ENCODE peak calls at places on chromosomes 13 and 19, in eight cellular contexts. D is effector CD4-positive, alpha-beta T cell; A is CD8-positive, alpha-beta T cell; S is stimulated activated CD4-positive, alpha-beta T cell treated with anti-CD3 and anti-CD28 coated beads, Interleukin-15, amount 100 ng/mL, for 1 hour; T is BJ; O is WERI-Rb-1; J is hepatocyte; V is T follicular helper cell. M is an unnamed sample.

GRCh38 chr19:3360494-3361383 is 5.6 kb upstream of the NFIC start:
- DNase-seq in D (peak), J (no peak), S (peak), V (peak), O (peak), T (no peak), A (peak), M (no peak)

GRCh38 chr19:13176345-13176744 is 26.1 kb downstream of the IER2 start:
- DNase-seq in V (no peak), A (no peak), O (no peak), T (no peak), D (no peak), J (no peak), S (no peak), M (no peak)

GRCh38 chr19:34393629-34394028 is 10.6 kb upstream of the PDCD2L start:
- DNase-seq in O (no peak), A (no peak), T (no peak), D (no peak), V (no peak), J (no peak), S (no peak), M (no peak)

GRCh38 chr13:98520674-98521449 is 56.0 kb downstream of the STK24 start:
- DNase-seq in O (no peak), D (no peak), J (no peak), V (no peak), A (no peak), S (no peak), T (no peak), M (no peak)

GRCh38 chr19:19561946-19562664 is 24.0 kb downstream of the CILP2 start:
- DNase-seq in J (no peak), D (no peak), A (no peak), T (no peak), V (no peak), S (no peak), O (no peak), M (no peak)

GRCh38 chr19:7869910-7870511 is 4.2 kb downstream of the PRR36 start:
- DNase-seq in D (peak), V (peak), J (no peak), T (no peak), O (peak), S (no peak), A (peak), M (no peak)

GRCh38 chr19:35644987-35645679 is 3.0 kb upstream of the COX6B1 start:
- DNase-seq in S (peak), O (peak), D (peak), J (peak), V (peak), T (no peak), A (peak), M (no peak)

GRCh38 chr19:19697589-19697988 is 28.9 kb downstream of the ZNF101 start:
- DNase-seq in A (no peak), D (no peak), J (no peak), S (no peak), V (no peak), T (no peak), O (no peak), M (no peak)

GRCh38 chr13:37715606-37716015 is 117.0 kb upstream of the POSTN start:
- DNase-seq in A (no peak), V (no peak), T (no peak), D (no peak), S (no peak), J (no peak), O (no peak), M (no peak)

GRCh38 chr19:41802770-41803169 is 6.4 kb downstream of the CEACAM3 start:
- DNase-seq in D (no peak), T (no peak), V (no peak), A (no peak), O (no peak), J (no peak), S (no peak), M (no peak)

GRCh38 chr19:8334458-8335342 is 8.4 kb downstream of the KANK3 start:
- DNase-seq in D (no peak), A (no peak), V (no peak), T (no peak), O (peak), J (peak), S (no peak), M (no peak)

GRCh38 chr13:44429311-44429710 is 55.7 kb downstream of the SERP2 start:
- DNase-seq in O (no peak), V (no peak), J (no peak), S (no peak), A (no peak), D (no peak), T (no peak), M (no peak)

GRCh38 chr13:102495663-102496062 is 93.8 kb upstream of the FGF14 start:
- DNase-seq in V (no peak), S (no peak), O (no peak), J (no peak), T (no peak), A (no peak), D (no peak), M (no peak)

GRCh38 chr13:80171096-80171495 is 169.8 kb downstream of the SPRY2 start:
- DNase-seq in S (no peak), V (no peak), O (peak), D (no peak), J (no peak), A (no peak), T (no peak), M (no peak)

GRCh38 chr19:35059799-35060091 is 18.2 kb downstream of the HPN start:
- DNase-seq in J (no peak), S (no peak), A (no peak), O (no peak), D (no peak), T (no peak), V (no peak), M (no peak)

GRCh38 chr19:48757089-48757675 is 1.9 kb downstream of the FGF21 start:
- DNase-seq in A (no peak), S (no peak), O (no peak), D (no peak), V (no peak), T (no peak), J (no peak), M (no peak)

GRCh38 chr13:59363950-59364349 is 799.8 kb downstream of the DIAPH3 start:
- DNase-seq in V (no peak), T (no peak), O (no peak), J (no peak), S (no peak), D (no peak), A (no peak), M (no peak)

GRCh38 chr19:29942404-29943261 is 594 bp downstream of the URI1 start:
- DNase-seq in O (peak), V (peak), A (peak), T (no peak), S (peak), D (peak), J (peak), M (no peak)

GRCh38 chr19:9070066-9070465 is 16.8 kb upstream of the OR1M1 start:
- DNase-seq in D (no peak), J (no peak), O (no peak), A (no peak), V (no peak), S (no peak), T (no peak), M (no peak)

GRCh38 chr19:51571599-51571998 is 516 bp downstream of the ZNF175 start:
- DNase-seq in A (no peak), S (no peak), O (no peak), J (no peak), D (no peak), V (no peak), T (no peak), M (no peak)

GRCh38 chr19:35395762-35396199 is 24.9 kb downstream of the GPR42 start:
- DNase-seq in A (no peak), J (peak), O (peak), V (no peak), T (no peak), D (no peak), S (no peak), M (no peak)

GRCh38 chr19:6489278-6490061 is 7.9 kb upstream of the DENND1C start:
- DNase-seq in A (no peak), T (no peak), J (no peak), S (no peak), O (no peak), V (no peak), D (no peak), M (no peak)

GRCh38 chr19:19475845-19476828 is 39.2 kb downstream of the TSSK6 start:
- DNase-seq in V (no peak), D (no peak), A (no peak), T (no peak), O (peak), S (no peak), J (no peak), M (no peak)